ENCODE peak calls at places on chromosome 6, in nine cellular contexts. M, A, D, J, Q, T, O, B and F are unnamed samples.

GRCh38 chr6:137175157-137175889 is 1.9 kb upstream of the IL22RA2 start:
- DNase-seq in M (no peak), B (no peak), T (no peak), Q (no peak), D (no peak), A (no peak), O (no peak), J (no peak), F (no peak)

GRCh38 chr6:4675086-4675485 is 101.1 kb upstream of the CDYL start:
- DNase-seq in M (no peak), Q (no peak), O (no peak), J (no peak), D (no peak), B (no peak), T (no peak), A (peak; percentile 37), F (no peak)

GRCh38 chr6:22828179-22829062 is 259.1 kb downstream of the HDGFL1 start:
- DNase-seq in A (no peak), Q (peak; percentile 35), B (peak; percentile 99), M (no peak), T (no peak), D (no peak), J (peak; percentile 23), O (no peak), F (no peak)

GRCh38 chr6:106293113-106293512 is 32.4 kb downstream of the ATG5 start:
- DNase-seq in A (no peak), D (no peak), Q (no peak), M (no peak), J (no peak), T (no peak), B (no peak), O (no peak), F (no peak)

GRCh38 chr6:43444036-43444435 is 11.3 kb downstream of the DLK2 start:
- DNase-seq in D (no peak), J (no peak), B (no peak), Q (no peak), A (no peak), T (no peak), M (no peak), O (no peak), F (no peak)

GRCh38 chr6:170438402-170438753 is 114.7 kb downstream of the PSMB1 start:
- DNase-seq in T (peak; percentile 79), Q (peak; percentile 92), B (peak; percentile 99), A (no peak), D (no peak), O (peak; percentile 80), M (no peak), J (peak; percentile 82), F (peak; percentile 52)

GRCh38 chr6:45727824-45728449 is 287.7 kb downstream of the CLIC5 start:
- DNase-seq in B (no peak), O (no peak), D (no peak), J (no peak), T (no peak), Q (no peak), A (no peak), M (no peak), F (no peak)

GRCh38 chr6:139485742-139486475 is 111.5 kb upstream of the CITED2 start:
- DNase-seq in O (no peak), D (no peak), J (no peak), T (no peak), A (no peak), M (no peak), B (no peak), Q (no peak), F (no peak)

GRCh38 chr6:34374112-34374907 is 18.2 kb downstream of the NUDT3 start:
- DNase-seq in A (no peak), B (no peak), D (no peak), M (no peak), O (no peak), T (no peak), Q (no peak), J (no peak), F (no peak)

GRCh38 chr6:71190809-71191208 is 97.8 kb upstream of the OGFRL1 start:
- DNase-seq in J (no peak), B (no peak), T (no peak), A (no peak), O (no peak), M (no peak), D (no peak), Q (no peak), F (no peak)

GRCh38 chr6:25508051-25508450 is 144.0 kb upstream of the SCGN start:
- DNase-seq in Q (no peak), T (no peak), A (no peak), M (no peak), O (no peak), B (no peak), J (no peak), D (no peak), F (no peak)

GRCh38 chr6:14441371-14441781 is 323.8 kb downstream of the CD83 start:
- DNase-seq in O (peak; percentile 22), J (no peak), B (no peak), T (no peak), D (no peak), A (no peak), M (no peak), Q (peak; percentile 41), F (no peak)

GRCh38 chr6:35415065-35415880 is 36.9 kb upstream of the FANCE start:
- DNase-seq in J (peak; percentile 74), B (peak; percentile 80), M (no peak), A (no peak), Q (peak; percentile 77), O (peak; percentile 60), T (peak; percentile 73), D (peak; percentile 10), F (no peak)

GRCh38 chr6:33192671-33193602 is 670 bp upstream of the COL11A2 start:
- DNase-seq in A (no peak), M (no peak), B (no peak), Q (no peak), O (peak; percentile 36), T (no peak), J (no peak), D (no peak), F (no peak)

GRCh38 chr6:116217069-116217468 is 36.8 kb downstream of the TSPYL4 start:
- DNase-seq in Q (no peak), A (no peak), J (no peak), B (peak; percentile 11), O (no peak), M (no peak), D (no peak), T (no peak), F (no peak)

GRCh38 chr6:2848851-2849250 is 7.2 kb upstream of the SERPINB1 start:
- DNase-seq in Q (no peak), D (peak; percentile 48), J (peak; percentile 63), O (no peak), T (no peak), A (peak; percentile 79), B (no peak), M (peak; percentile 77), F (no peak)

GRCh38 chr6:157381631-157382621 is 936 bp downstream of the ZDHHC14 start:
- DNase-seq in Q (peak; percentile 63), O (peak; percentile 64), J (peak; percentile 68), D (peak; percentile 19), B (peak; percentile 25), M (peak; percentile 75), T (peak; percentile 66), A (peak; percentile 72), F (peak; percentile 53)

DNA sequence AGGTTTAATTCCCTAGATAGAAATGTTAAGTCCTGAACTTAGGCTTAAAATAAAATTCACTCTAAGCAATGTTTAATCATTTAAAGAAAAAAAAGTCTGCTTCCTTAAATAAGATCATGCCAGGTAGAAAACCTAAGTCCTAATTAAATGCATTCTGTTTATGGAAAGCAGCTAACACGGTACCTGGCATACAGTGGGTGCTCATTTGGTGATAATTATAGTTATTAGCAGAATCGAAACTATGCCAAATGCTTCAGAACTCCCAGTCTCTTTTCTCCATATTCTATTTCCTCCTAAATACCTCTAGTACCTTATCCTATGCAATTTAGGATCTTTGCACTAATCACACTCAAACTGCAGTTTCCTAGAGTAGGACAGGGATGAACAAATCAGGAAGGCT is 331.8 kb downstream of the EPHA7 start:
- DNase-seq in O (no peak), A (no peak), D (no peak), T (no peak), J (no peak), B (no peak), Q (no peak), M (no peak), F (no peak)
- TF ChIP-seq CTCF in O (no peak), A (no peak), D (no peak), T (no peak), J (no peak), B (no peak), Q (no peak), M (no peak), F (no peak)

GRCh38 chr6:1015819-1016218 is 296.1 kb upstream of the FOXQ1 start:
- DNase-seq in A (no peak), O (no peak), T (no peak), J (no peak), D (no peak), M (no peak), B (no peak), Q (no peak), F (no peak)
- TF ChIP-seq CTCF in A (no peak), O (no peak), T (no peak), J (no peak), D (no peak), M (no peak), B (no peak), Q (no peak), F (no peak)

DNA sequence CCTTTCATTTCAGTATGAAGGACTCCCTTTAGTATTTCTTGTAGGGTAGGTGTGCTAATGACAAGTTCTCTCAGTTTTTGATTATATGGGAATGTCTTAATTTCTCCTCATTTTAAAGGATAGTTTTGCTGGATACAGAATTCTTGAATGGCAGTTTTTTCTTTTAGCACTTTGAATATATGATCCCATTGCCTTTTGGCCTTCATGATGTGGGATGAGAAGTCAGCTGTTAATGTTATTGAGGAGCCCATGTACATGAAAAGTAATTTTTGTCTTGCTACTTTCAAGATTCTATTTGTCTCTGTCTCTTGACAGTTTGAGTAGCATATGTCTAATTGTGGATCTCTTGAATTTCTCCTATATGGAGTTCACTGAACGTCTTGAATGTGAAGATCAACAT is 30.9 kb downstream of the RSPH3 start:
- DNase-seq in T (no peak), J (no peak), D (no peak), A (no peak), M (no peak), B (no peak), Q (no peak), O (no peak), F (no peak)
- TF ChIP-seq CTCF in T (no peak), J (no peak), D (no peak), A (no peak), M (no peak), B (no peak), Q (no peak), O (no peak), F (no peak)

DNA sequence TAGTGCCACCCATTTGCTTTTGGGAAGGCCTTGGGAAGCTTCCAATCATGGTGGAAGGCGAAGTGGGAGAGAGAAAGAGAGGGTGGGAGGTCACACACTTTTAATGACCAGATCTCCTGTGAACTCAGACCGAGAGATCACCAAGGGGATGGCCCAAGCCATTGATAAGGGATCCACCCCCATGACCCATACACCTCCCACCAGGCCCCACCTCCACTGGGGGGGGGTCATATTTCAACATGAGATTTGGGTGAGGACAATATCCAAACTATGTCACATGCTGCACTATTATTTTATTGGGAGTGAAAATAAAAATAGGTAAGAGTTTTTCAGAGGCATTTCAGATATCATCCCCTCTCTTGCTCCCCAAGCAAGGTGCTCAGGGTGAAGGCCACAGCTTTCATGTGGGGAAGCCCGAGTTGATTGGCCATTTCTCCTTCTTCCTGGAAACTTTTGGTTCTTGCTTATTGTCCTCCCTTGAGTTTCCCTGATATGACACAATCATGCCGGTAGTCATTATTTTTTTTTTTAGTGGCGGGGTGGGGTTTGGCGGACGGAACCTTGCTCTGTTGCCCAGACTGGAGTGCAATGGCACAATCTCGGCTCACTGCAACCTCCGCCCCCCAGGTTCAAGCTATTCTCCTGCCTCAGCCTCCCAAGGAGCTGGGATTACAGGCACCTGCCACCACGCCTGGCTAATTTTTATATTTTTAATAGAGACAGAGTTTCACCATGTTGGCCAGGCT is 15.2 kb downstream of the GMPR start:
- DNase-seq in D (no peak), A (no peak), M (no peak), O (no peak), B (no peak), T (no peak), J (no peak), Q (no peak), F (no peak)
- TF ChIP-seq CTCF in D (no peak), A (no peak), M (no peak), O (no peak), B (no peak), T (no peak), J (no peak), Q (no peak), F (no peak)